ENCODE peak calls at places on chromosome 1, in five cellular contexts. O, W, P, J and V are unnamed samples.
A peak's percentile ranks its signal among the peaks of the same experiment; 100 is the strongest.

GRCh38 chr1:25991937-25992688 is 5.8 kb downstream of the PAFAH2 start:
- DNase-seq in O (no peak), J (no peak), P (no peak), W (no peak), V (no peak)

GRCh38 chr1:87778896-87779295 is 450.2 kb downstream of the LMO4 start:
- DNase-seq in O (no peak), W (no peak), J (no peak), P (no peak), V (no peak)

GRCh38 chr1:5368211-5368610 is 624.0 kb downstream of the NPHP4 start:
- DNase-seq in W (no peak), O (no peak), P (no peak), J (no peak), V (no peak)

GRCh38 chr1:155002479-155003226 is at the start of gene ZBTB7B:
- DNase-seq in O (no peak), W (no peak), P (no peak), J (no peak), V (no peak)

GRCh38 chr1:2073382-2074230 is 23.4 kb downstream of the PRKCZ start:
- DNase-seq in J (peak; percentile 3), W (no peak), O (no peak), P (no peak), V (no peak)

GRCh38 chr1:59574085-59574484 is 240.7 kb upstream of the HOOK1 start:
- DNase-seq in P (no peak), W (peak; percentile 45), O (no peak), J (peak; percentile 76), V (no peak)

GRCh38 chr1:178644308-178645120 is 80.5 kb upstream of the RALGPS2 start:
- DNase-seq in W (peak; percentile 77), J (no peak), O (no peak), P (no peak), V (no peak)

GRCh38 chr1:168783831-168784230 is 54.8 kb upstream of the DPT start:
- DNase-seq in W (no peak), P (no peak), J (no peak), O (peak; percentile 37), V (no peak)

GRCh38 chr1:171196351-171196750 is 11.3 kb downstream of the FMO2 start:
- DNase-seq in P (no peak), W (no peak), J (no peak), O (no peak), V (no peak)

GRCh38 chr1:30514945-30515344 is 208.4 kb downstream of the MATN1 start:
- DNase-seq in O (no peak), P (no peak), J (no peak), W (no peak), V (no peak)

GRCh38 chr1:23810818-23811420 is 10.4 kb upstream of the GALE start:
- DNase-seq in O (no peak), P (no peak), W (no peak), J (no peak), V (no peak)

GRCh38 chr1:86068126-86068805 is 88.3 kb downstream of the COL24A1 start:
- DNase-seq in O (no peak), J (no peak), W (no peak), P (no peak), V (no peak)

GRCh38 chr1:85137660-85138059 is 63.2 kb downstream of the SYDE2 start:
- DNase-seq in O (peak; percentile 21), J (no peak), P (peak; percentile 98), W (no peak), V (no peak)

GRCh38 chr1:234154320-234155251 is 218.7 kb upstream of the COA6 start:
- DNase-seq in J (peak; percentile 40), O (no peak), P (no peak), W (no peak), V (peak; percentile 19)

GRCh38 chr1:77193951-77194350 is 25.3 kb downstream of the PIGK start:
- DNase-seq in P (no peak), O (no peak), W (no peak), J (no peak), V (no peak)

GRCh38 chr1:27007909-27008582 is 4.6 kb downstream of the TENT5B start:
- DNase-seq in W (no peak), J (no peak), P (no peak), O (peak; percentile 95), V (no peak)

GRCh38 chr1:200668514-200669313 is 993 bp downstream of the DDX59 start:
- DNase-seq in P (no peak), O (no peak), W (no peak), J (no peak), V (no peak)

GRCh38 chr1:204067935-204068334 is 5.0 kb upstream of the SOX13 start:
- DNase-seq in W (no peak), O (no peak), P (no peak), J (no peak), V (no peak)

GRCh38 chr1:32138965-32139364 is 31.1 kb downstream of the KPNA6 start:
- DNase-seq in W (no peak), O (no peak), P (no peak), J (no peak), V (no peak)

GRCh38 chr1:38805036-38805435 is 54.5 kb downstream of the RRAGC start:
- DNase-seq in P (no peak), O (no peak), W (no peak), J (no peak), V (no peak)

GRCh38 chr1:233879841-233880240 is 24.6 kb upstream of the SLC35F3 start:
- DNase-seq in W (no peak), J (no peak), P (no peak), O (no peak), V (no peak)

GRCh38 chr1:107172450-107172849 is 31.6 kb downstream of the NTNG1 start:
- DNase-seq in P (no peak), O (no peak), W (no peak), J (no peak), V (no peak)

GRCh38 chr1:100580446-100580845 is 42.5 kb downstream of the GPR88 start:
- DNase-seq in J (no peak), W (no peak), P (no peak), O (no peak), V (no peak)

GRCh38 chr1:243548516-243548915 is 292.7 kb downstream of the SDCCAG8 start:
- DNase-seq in W (no peak), O (no peak), J (no peak), P (no peak), V (no peak)